ENCODE peak calls at places on chromosome 9, in ten cellular contexts. One of them, this sample, is unnamed.

GRCh38 chr9:91197232-91198181 is 164.2 kb downstream of the AUH start:
- DNase-seq in GM12878: no peak
- DNase-seq in prostate gland: peak; percentile 91
- DNase-seq in HepG2: peak; percentile 99
- DNase-seq in stomach: peak; percentile 86
- DNase-seq in HCT116: peak; percentile 85
- DNase-seq in upper lobe of left lung: peak; percentile 91
- DNase-seq in ovary: peak; percentile 83
- DNase-seq in H1: no peak
- DNase-seq in uterus: peak; percentile 94
- DNase-seq in this sample: peak; percentile 93

GRCh38 chr9:36934478-36935065 is 99.5 kb downstream of the PAX5 start:
- DNase-seq in GM12878: no peak
- DNase-seq in prostate gland: no peak
- DNase-seq in HepG2: no peak
- DNase-seq in stomach: peak; percentile 24
- DNase-seq in HCT116: no peak
- DNase-seq in upper lobe of left lung: no peak
- DNase-seq in ovary: no peak
- DNase-seq in H1: no peak
- DNase-seq in uterus: no peak
- DNase-seq in this sample: peak; percentile 36

GRCh38 chr9:38084556-38084880 is 15.5 kb upstream of the SHB start:
- DNase-seq in GM12878: no peak
- DNase-seq in prostate gland: no peak
- DNase-seq in HepG2: no peak
- DNase-seq in stomach: no peak
- DNase-seq in HCT116: no peak
- DNase-seq in upper lobe of left lung: peak; percentile 58
- DNase-seq in ovary: no peak
- DNase-seq in H1: no peak
- DNase-seq in uterus: no peak
- DNase-seq in this sample: no peak

GRCh38 chr9:20028849-20029231 is 240.0 kb upstream of the SLC24A2 start:
- DNase-seq in GM12878: no peak
- DNase-seq in prostate gland: no peak
- DNase-seq in HepG2: no peak
- DNase-seq in stomach: no peak
- DNase-seq in HCT116: no peak
- DNase-seq in upper lobe of left lung: no peak
- DNase-seq in ovary: no peak
- DNase-seq in H1: no peak
- DNase-seq in uterus: no peak
- DNase-seq in this sample: no peak

GRCh38 chr9:7212101-7212500 is 454.3 kb downstream of the KDM4C start:
- DNase-seq in GM12878: no peak
- DNase-seq in prostate gland: no peak
- DNase-seq in HepG2: no peak
- DNase-seq in stomach: no peak
- DNase-seq in HCT116: no peak
- DNase-seq in upper lobe of left lung: no peak
- DNase-seq in ovary: no peak
- DNase-seq in H1: no peak
- DNase-seq in uterus: no peak
- DNase-seq in this sample: no peak

GRCh38 chr9:37028425-37029031 is 5.5 kb downstream of the PAX5 start:
- DNase-seq in GM12878: no peak
- DNase-seq in prostate gland: no peak
- DNase-seq in HepG2: no peak
- DNase-seq in stomach: no peak
- DNase-seq in HCT116: no peak
- DNase-seq in upper lobe of left lung: no peak
- DNase-seq in ovary: no peak
- DNase-seq in H1: no peak
- DNase-seq in uterus: no peak
- DNase-seq in this sample: no peak

GRCh38 chr9:98774746-98775145 is 21.6 kb downstream of the ANKS6 start:
- DNase-seq in GM12878: no peak
- DNase-seq in prostate gland: no peak
- DNase-seq in HepG2: no peak
- DNase-seq in stomach: no peak
- DNase-seq in HCT116: no peak
- DNase-seq in upper lobe of left lung: no peak
- DNase-seq in ovary: no peak
- DNase-seq in H1: no peak
- DNase-seq in uterus: no peak
- DNase-seq in this sample: no peak

GRCh38 chr9:133114451-133114885 is 6.6 kb downstream of the RALGDS start:
- DNase-seq in GM12878: no peak
- DNase-seq in prostate gland: no peak
- DNase-seq in HepG2: no peak
- DNase-seq in stomach: no peak
- DNase-seq in HCT116: no peak
- DNase-seq in upper lobe of left lung: peak; percentile 65
- DNase-seq in ovary: no peak
- DNase-seq in H1: no peak
- DNase-seq in uterus: peak; percentile 14
- DNase-seq in this sample: no peak

GRCh38 chr9:96688745-96689464 is 33.8 kb upstream of the PRXL2C start:
- DNase-seq in GM12878: no peak
- DNase-seq in prostate gland: no peak
- DNase-seq in HepG2: no peak
- DNase-seq in stomach: no peak
- DNase-seq in HCT116: no peak
- DNase-seq in upper lobe of left lung: no peak
- DNase-seq in ovary: no peak
- DNase-seq in H1: no peak
- DNase-seq in uterus: no peak
- DNase-seq in this sample: no peak

GRCh38 chr9:36461341-36461740 is 61.3 kb upstream of the RNF38 start:
- DNase-seq in GM12878: no peak
- DNase-seq in prostate gland: no peak
- DNase-seq in HepG2: no peak
- DNase-seq in stomach: no peak
- DNase-seq in HCT116: no peak
- DNase-seq in upper lobe of left lung: no peak
- DNase-seq in ovary: no peak
- DNase-seq in H1: no peak
- DNase-seq in uterus: no peak
- DNase-seq in this sample: no peak

GRCh38 chr9:32431196-32431595 is 46.8 kb downstream of the ACO1 start:
- DNase-seq in GM12878: no peak
- DNase-seq in prostate gland: no peak
- DNase-seq in HepG2: no peak
- DNase-seq in stomach: no peak
- DNase-seq in HCT116: no peak
- DNase-seq in upper lobe of left lung: no peak
- DNase-seq in ovary: no peak
- DNase-seq in H1: no peak
- DNase-seq in uterus: no peak
- DNase-seq in this sample: no peak

GRCh38 chr9:98838155-98838904 is 30.9 kb downstream of the GALNT12 start:
- DNase-seq in GM12878: no peak
- DNase-seq in prostate gland: peak; percentile 22
- DNase-seq in HepG2: no peak
- DNase-seq in stomach: no peak
- DNase-seq in HCT116: no peak
- DNase-seq in upper lobe of left lung: no peak
- DNase-seq in ovary: no peak
- DNase-seq in H1: no peak
- DNase-seq in uterus: no peak
- DNase-seq in this sample: no peak

GRCh38 chr9:132998861-132999635 is 20.6 kb downstream of the GFI1B start:
- DNase-seq in GM12878: no peak
- DNase-seq in prostate gland: no peak
- DNase-seq in HepG2: no peak
- DNase-seq in stomach: no peak
- DNase-seq in HCT116: no peak
- DNase-seq in upper lobe of left lung: no peak
- DNase-seq in ovary: no peak
- DNase-seq in H1: no peak
- DNase-seq in uterus: no peak
- DNase-seq in this sample: no peak

GRCh38 chr9:129069128-129069824 is 11.6 kb upstream of the DOLPP1 start:
- DNase-seq in GM12878: no peak
- DNase-seq in prostate gland: no peak
- DNase-seq in HepG2: no peak
- DNase-seq in stomach: peak; percentile 92
- DNase-seq in HCT116: no peak
- DNase-seq in upper lobe of left lung: peak; percentile 71
- DNase-seq in ovary: no peak
- DNase-seq in H1: no peak
- DNase-seq in uterus: no peak
- DNase-seq in this sample: peak; percentile 90
- TF ChIP-seq POLR2A in GM12878: peak; percentile 75
- TF ChIP-seq POLR2A in prostate gland: no peak
- TF ChIP-seq POLR2A in HepG2: no peak
- TF ChIP-seq POLR2A in stomach: no peak
- TF ChIP-seq POLR2A in HCT116: no peak
- TF ChIP-seq POLR2A in upper lobe of left lung: no peak
- TF ChIP-seq POLR2A in ovary: no peak
- TF ChIP-seq POLR2A in H1: no peak
- TF ChIP-seq POLR2A in uterus: no peak
- TF ChIP-seq POLR2A in this sample: no peak

GRCh38 chr9:42852133-42852532 is 668.7 kb downstream of the SPATA31A6 start:
- DNase-seq in GM12878: no peak
- DNase-seq in prostate gland: no peak
- DNase-seq in HepG2: peak; percentile 52
- DNase-seq in stomach: no peak
- DNase-seq in HCT116: no peak
- DNase-seq in upper lobe of left lung: peak; percentile 23
- DNase-seq in ovary: peak; percentile 25
- DNase-seq in H1: peak; percentile 44
- DNase-seq in uterus: no peak
- DNase-seq in this sample: peak; percentile 21
- TF ChIP-seq CTCF in GM12878: no peak
- TF ChIP-seq CTCF in prostate gland: no peak
- TF ChIP-seq CTCF in HepG2: peak; percentile 83
- TF ChIP-seq CTCF in stomach: no peak
- TF ChIP-seq CTCF in HCT116: no peak
- TF ChIP-seq CTCF in upper lobe of left lung: no peak
- TF ChIP-seq CTCF in ovary: no peak
- TF ChIP-seq CTCF in H1: no peak
- TF ChIP-seq CTCF in uterus: no peak
- TF ChIP-seq CTCF in this sample: no peak

DNA sequence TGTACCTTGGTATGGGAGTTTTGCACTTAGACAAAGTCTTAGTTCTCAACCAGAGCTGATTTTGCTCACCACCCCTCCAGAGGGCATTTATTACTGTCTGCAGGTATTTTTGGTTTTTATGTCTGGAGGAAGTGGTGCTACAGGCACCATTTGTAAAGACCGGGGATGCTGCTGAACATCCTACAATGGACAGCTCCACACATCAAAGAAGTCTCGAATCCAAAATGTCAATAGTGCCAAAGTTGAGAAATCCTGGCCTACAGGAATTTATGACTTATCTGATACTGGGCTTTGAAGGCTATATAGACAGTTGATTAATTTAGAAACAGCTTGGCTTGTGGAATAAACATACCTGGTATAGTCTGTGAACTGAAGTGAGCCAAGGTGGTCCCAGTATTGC is 137.5 kb downstream of the PIP5K1B start:
- DNase-seq in GM12878: no peak
- DNase-seq in prostate gland: no peak
- DNase-seq in HepG2: peak; percentile 23
- DNase-seq in stomach: no peak
- DNase-seq in HCT116: no peak
- DNase-seq in upper lobe of left lung: no peak
- DNase-seq in ovary: no peak
- DNase-seq in H1: no peak
- DNase-seq in uterus: no peak
- DNase-seq in this sample: no peak
- TF ChIP-seq POLR2A in GM12878: no peak
- TF ChIP-seq POLR2A in prostate gland: no peak
- TF ChIP-seq POLR2A in HepG2: no peak
- TF ChIP-seq POLR2A in stomach: no peak
- TF ChIP-seq POLR2A in HCT116: no peak
- TF ChIP-seq POLR2A in upper lobe of left lung: no peak
- TF ChIP-seq POLR2A in ovary: no peak
- TF ChIP-seq POLR2A in H1: no peak
- TF ChIP-seq POLR2A in uterus: no peak
- TF ChIP-seq POLR2A in this sample: no peak

GRCh38 chr9:136544549-136545064 is 1.2 kb downstream of the NOTCH1 start:
- DNase-seq in GM12878: no peak
- DNase-seq in prostate gland: peak; percentile 71
- DNase-seq in HepG2: no peak
- DNase-seq in stomach: peak; percentile 57
- DNase-seq in HCT116: no peak
- DNase-seq in upper lobe of left lung: peak; percentile 85
- DNase-seq in ovary: no peak
- DNase-seq in H1: no peak
- DNase-seq in uterus: no peak
- DNase-seq in this sample: peak; percentile 93

GRCh38 chr9:136546697-136547481 is 1.0 kb upstream of the NOTCH1 start:
- DNase-seq in GM12878: no peak
- DNase-seq in prostate gland: peak; percentile 83
- DNase-seq in HepG2: no peak
- DNase-seq in stomach: peak; percentile 83
- DNase-seq in HCT116: no peak
- DNase-seq in upper lobe of left lung: peak; percentile 80
- DNase-seq in ovary: peak; percentile 78
- DNase-seq in H1: no peak
- DNase-seq in uterus: peak; percentile 88
- DNase-seq in this sample: peak; percentile 72

GRCh38 chr9:136543830-136544548 is 1.9 kb downstream of the NOTCH1 start:
- DNase-seq in GM12878: no peak
- DNase-seq in prostate gland: peak; percentile 61
- DNase-seq in HepG2: peak; percentile 78
- DNase-seq in stomach: no peak
- DNase-seq in HCT116: no peak
- DNase-seq in upper lobe of left lung: no peak
- DNase-seq in ovary: no peak
- DNase-seq in H1: no peak
- DNase-seq in uterus: no peak
- DNase-seq in this sample: no peak

GRCh38 chr9:136545966-136546696 is at the start of gene NOTCH1:
- DNase-seq in GM12878: peak; percentile 80
- DNase-seq in prostate gland: peak; percentile 91
- DNase-seq in HepG2: peak; percentile 30
- DNase-seq in stomach: peak; percentile 93
- DNase-seq in HCT116: peak; percentile 87
- DNase-seq in upper lobe of left lung: peak; percentile 96
- DNase-seq in ovary: peak; percentile 83
- DNase-seq in H1: no peak
- DNase-seq in uterus: peak; percentile 88
- DNase-seq in this sample: peak; percentile 98

GRCh38 chr9:136545065-136545965 is 533 bp downstream of the NOTCH1 start:
- DNase-seq in GM12878: no peak
- DNase-seq in prostate gland: no peak
- DNase-seq in HepG2: no peak
- DNase-seq in stomach: no peak
- DNase-seq in HCT116: no peak
- DNase-seq in upper lobe of left lung: no peak
- DNase-seq in ovary: no peak
- DNase-seq in H1: no peak
- DNase-seq in uterus: no peak
- DNase-seq in this sample: peak; percentile 92
- TF ChIP-seq CTCF in GM12878: no peak
- TF ChIP-seq CTCF in prostate gland: no peak
- TF ChIP-seq CTCF in HepG2: no peak
- TF ChIP-seq CTCF in stomach: no peak
- TF ChIP-seq CTCF in HCT116: no peak
- TF ChIP-seq CTCF in upper lobe of left lung: peak; percentile 25
- TF ChIP-seq CTCF in ovary: no peak
- TF ChIP-seq CTCF in H1: no peak
- TF ChIP-seq CTCF in uterus: no peak
- TF ChIP-seq CTCF in this sample: no peak

GRCh38 chr9:136676297-136676794 is 10.9 kb downstream of the AGPAT2 start:
- DNase-seq in GM12878: no peak
- DNase-seq in prostate gland: no peak
- DNase-seq in HepG2: no peak
- DNase-seq in stomach: no peak
- DNase-seq in HCT116: no peak
- DNase-seq in upper lobe of left lung: no peak
- DNase-seq in ovary: no peak
- DNase-seq in H1: no peak
- DNase-seq in uterus: no peak
- DNase-seq in this sample: no peak
- TF ChIP-seq POLR2A in GM12878: no peak
- TF ChIP-seq POLR2A in prostate gland: no peak
- TF ChIP-seq POLR2A in HepG2: no peak
- TF ChIP-seq POLR2A in stomach: no peak
- TF ChIP-seq POLR2A in HCT116: no peak
- TF ChIP-seq POLR2A in upper lobe of left lung: no peak
- TF ChIP-seq POLR2A in ovary: no peak
- TF ChIP-seq POLR2A in H1: no peak
- TF ChIP-seq POLR2A in uterus: no peak
- TF ChIP-seq POLR2A in this sample: no peak